ENCODE peak calls at places on chromosomes 1 and 21, in four cellular contexts. One of them, this sample, is unnamed.

GRCh38 chr1:10795305-10796021 is 983 bp downstream of the CASZ1 start:
- DNase-seq in left colon: peak
- DNase-seq in K562: no peak
- DNase-seq in PC-3: peak
- DNase-seq in this sample: peak

GRCh38 chr21:44349847-44350772 is 3.3 kb upstream of the TRPM2 start:
- DNase-seq in left colon: no peak
- DNase-seq in K562: no peak
- DNase-seq in PC-3: no peak
- DNase-seq in this sample: no peak

GRCh38 chr1:184800876-184801275 is 46.2 kb upstream of the EDEM3 start:
- DNase-seq in PC-3: no peak
- DNase-seq in K562: no peak
- DNase-seq in left colon: no peak
- DNase-seq in this sample: no peak

GRCh38 chr1:235402457-235403200 is 35.4 kb downstream of the TBCE start:
- DNase-seq in K562: no peak
- DNase-seq in left colon: no peak
- DNase-seq in PC-3: peak
- DNase-seq in this sample: no peak

GRCh38 chr1:166685200-166685599 is 154.1 kb upstream of the POGK start:
- DNase-seq in PC-3: no peak
- DNase-seq in K562: no peak
- DNase-seq in left colon: no peak
- DNase-seq in this sample: no peak

GRCh38 chr21:38721055-38721454 is 84.7 kb upstream of the ETS2 start:
- DNase-seq in left colon: no peak
- DNase-seq in PC-3: no peak
- DNase-seq in K562: no peak
- DNase-seq in this sample: no peak

GRCh38 chr1:178267646-178268094 is 173.8 kb downstream of the RASAL2 start:
- DNase-seq in left colon: no peak
- DNase-seq in K562: no peak
- DNase-seq in PC-3: peak
- DNase-seq in this sample: no peak

GRCh38 chr1:180112979-180113650 is 41.6 kb upstream of the QSOX1 start:
- DNase-seq in PC-3: no peak
- DNase-seq in K562: no peak
- DNase-seq in left colon: no peak
- DNase-seq in this sample: no peak

GRCh38 chr1:234863596-234863995 is 253.6 kb upstream of the IRF2BP2 start:
- DNase-seq in left colon: no peak
- DNase-seq in K562: no peak
- DNase-seq in PC-3: peak
- DNase-seq in this sample: no peak

GRCh38 chr1:159113783-159114182 is 37.2 kb upstream of the AIM2 start:
- DNase-seq in PC-3: no peak
- DNase-seq in left colon: no peak
- DNase-seq in K562: no peak
- DNase-seq in this sample: no peak

GRCh38 chr1:57089855-57090254 is 124.0 kb upstream of the C8B start:
- DNase-seq in K562: no peak
- DNase-seq in left colon: no peak
- DNase-seq in PC-3: no peak
- DNase-seq in this sample: no peak

GRCh38 chr1:65150583-65151263 is 2.7 kb downstream of the AK4 start:
- DNase-seq in PC-3: no peak
- DNase-seq in left colon: no peak
- DNase-seq in K562: no peak
- DNase-seq in this sample: no peak

GRCh38 chr1:57206038-57206437 is 217.8 kb downstream of the DAB1 start:
- DNase-seq in PC-3: no peak
- DNase-seq in K562: no peak
- DNase-seq in left colon: no peak
- DNase-seq in this sample: no peak

GRCh38 chr1:201562659-201563405 is 23.9 kb downstream of the NAV1 start:
- DNase-seq in K562: no peak
- DNase-seq in left colon: no peak
- DNase-seq in PC-3: no peak
- DNase-seq in this sample: peak

GRCh38 chr1:234617986-234618725 is 8.2 kb upstream of the IRF2BP2 start:
- DNase-seq in K562: no peak
- DNase-seq in PC-3: no peak
- DNase-seq in left colon: no peak
- DNase-seq in this sample: no peak

GRCh38 chr1:10768552-10768951 is 27.9 kb downstream of the CASZ1 start:
- DNase-seq in K562: no peak
- DNase-seq in PC-3: no peak
- DNase-seq in left colon: no peak
- DNase-seq in this sample: no peak

GRCh38 chr1:184753608-184754478 is 815 bp downstream of the EDEM3 start:
- DNase-seq in left colon: peak
- DNase-seq in K562: peak
- DNase-seq in PC-3: peak
- DNase-seq in this sample: no peak

GRCh38 chr1:222441006-222441620 is 106.8 kb downstream of the HHIPL2 start:
- DNase-seq in K562: no peak
- DNase-seq in PC-3: no peak
- DNase-seq in left colon: no peak
- DNase-seq in this sample: no peak

GRCh38 chr1:201890806-201891450 is 2.2 kb downstream of the SHISA4 start:
- DNase-seq in K562: no peak
- DNase-seq in left colon: no peak
- DNase-seq in PC-3: no peak
- DNase-seq in this sample: no peak

GRCh38 chr1:28582248-28582615 is 9.8 kb upstream of the RAB42 start:
- DNase-seq in PC-3: no peak
- DNase-seq in K562: no peak
- DNase-seq in left colon: no peak
- DNase-seq in this sample: no peak

GRCh38 chr1:183180634-183181056 is 5.4 kb upstream of the LAMC2 start:
- DNase-seq in left colon: peak
- DNase-seq in PC-3: peak
- DNase-seq in K562: no peak
- DNase-seq in this sample: peak

GRCh38 chr1:154547333-154547732 is 11.1 kb downstream of the UBE2Q1 start:
- DNase-seq in left colon: no peak
- DNase-seq in K562: no peak
- DNase-seq in PC-3: no peak
- DNase-seq in this sample: no peak

GRCh38 chr1:156248323-156248683 is 447 bp upstream of the PAQR6 start:
- DNase-seq in PC-3: no peak
- DNase-seq in left colon: no peak
- DNase-seq in K562: no peak
- DNase-seq in this sample: no peak

GRCh38 chr1:225488671-225489070 is 60.8 kb upstream of the LBR start:
- DNase-seq in K562: no peak
- DNase-seq in PC-3: no peak
- DNase-seq in left colon: no peak
- DNase-seq in this sample: no peak